ENCODE peak calls at places on chromosomes 11 and 22, in five cellular contexts. M is PC-3, U is neural progenitor cell, F is HCT116, K is mammary epithelial cell. Z is an unnamed sample. For H3K79me2, the result is how much of the 10 kb centered on the place peaks cover.

GRCh38 chr11:20260307-20260706 is 100.0 kb upstream of the DBX1 start:
- DNase-seq in U (no peak), M (no peak), F (no peak), K (no peak), Z (no peak)

GRCh38 chr11:123702137-123702536 is 39.3 kb downstream of the ZNF202 start:
- DNase-seq in U (no peak), F (no peak), K (no peak), M (no peak), Z (no peak)

GRCh38 chr22:26139320-26139719 is 29.9 kb upstream of the SEZ6L start:
- DNase-seq in M (no peak), U (no peak), F (no peak), K (peak), Z (no peak)

GRCh38 chr11:78641541-78641940 is 66.9 kb upstream of the NARS2 start:
- DNase-seq in F (no peak), U (no peak), K (no peak), M (no peak), Z (no peak)

GRCh38 chr11:15911377-15912044 is 444.8 kb downstream of the SOX6 start:
- DNase-seq in F (no peak), K (no peak), M (no peak), U (no peak), Z (no peak)

GRCh38 chr22:23763579-23764331 is 965 bp downstream of the C22orf15 start:
- DNase-seq in K (no peak), M (no peak), U (peak), F (no peak), Z (peak)

GRCh38 chr11:2156416-2157182 is 4.4 kb downstream of the INS start:
- DNase-seq in M (peak), F (no peak), K (peak), U (peak), Z (peak)

GRCh38 chr11:35712533-35712932 is 50.0 kb downstream of the TRIM44 start:
- DNase-seq in U (no peak), F (no peak), K (no peak), M (no peak), Z (no peak)

GRCh38 chr11:62577046-62577708 is 3.5 kb upstream of the EEF1G start:
- DNase-seq in U (no peak), F (no peak), K (no peak), M (no peak), Z (no peak)

GRCh38 chr11:22787565-22788162 is 41.9 kb downstream of the SVIP start:
- DNase-seq in U (peak), M (peak), F (peak), K (peak), Z (peak)

GRCh38 chr11:121578216-121579063 is 125.7 kb upstream of the SORL1-AS1 start:
- DNase-seq in U (no peak), M (no peak), F (no peak), K (no peak), Z (no peak)

GRCh38 chr11:115930276-115930675 is 426.1 kb upstream of the CADM1 start:
- DNase-seq in U (no peak), K (no peak), F (no peak), M (no peak), Z (peak)

GRCh38 chr11:100593321-100593720 is 93.8 kb upstream of the ARHGAP42 start:
- DNase-seq in F (no peak), U (no peak), K (no peak), M (no peak), Z (no peak)

GRCh38 chr22:45228401-45228754 is 12.3 kb downstream of the KIAA0930 start:
- DNase-seq in K (no peak), M (no peak), F (no peak), U (no peak), Z (no peak)

GRCh38 chr11:244376-244775 is 7.6 kb downstream of the PSMD13 start:
- DNase-seq in M (no peak), K (no peak), U (no peak), F (no peak), Z (no peak)

GRCh38 chr11:76803023-76803422 is 19.9 kb downstream of the TSKU start:
- DNase-seq in U (no peak), K (no peak), F (no peak), M (no peak), Z (no peak)

GRCh38 chr11:110184974-110185597 is 91.9 kb downstream of the ZC3H12C start:
- DNase-seq in U (no peak), K (peak), M (peak), F (peak), Z (no peak)

GRCh38 chr11:15819679-15820286 is 536.6 kb downstream of the SOX6 start:
- DNase-seq in F (peak), K (peak), M (peak), U (peak), Z (peak)

GRCh38 chr11:93236741-93237675 is 39.2 kb upstream of the SLC36A4 start:
- DNase-seq in K (peak), M (peak), F (peak), U (peak), Z (peak)

GRCh38 chr22:34414467-34415440 is 494.5 kb upstream of the LARGE1 start:
- DNase-seq in K (peak), U (peak), M (peak), F (peak), Z (peak)

GRCh38 chr11:130260080-130260627 is 54.6 kb downstream of the ZBTB44 start:
- DNase-seq in F (no peak), U (no peak), K (no peak), M (no peak), Z (no peak)

GRCh38 chr11:104925850-104926249 is 27.6 kb upstream of the CASP12 start:
- DNase-seq in M (no peak), F (no peak), U (no peak), K (no peak), Z (no peak)

GRCh38 chr11:102306817-102307814 is 10.2 kb upstream of the BIRC3 start:
- DNase-seq in U (no peak), F (no peak), K (no peak), M (no peak), Z (peak)

GRCh38 chr11:116605543-116605942 is 167.2 kb downstream of the BUD13 start:
- DNase-seq in U (peak), M (peak), F (peak), K (peak), Z (peak)

GRCh38 chr11:10076458-10077141 is 217.4 kb downstream of the SBF2 start:
- DNase-seq in M (peak), U (peak), K (peak), F (peak), Z (peak)

GRCh38 chr22:44547371-44547770 is 49.3 kb upstream of the RTL6 start:
- DNase-seq in F (no peak), U (no peak), K (no peak), M (no peak), Z (no peak)

GRCh38 chr11:101738494-101738893 is 154.7 kb upstream of the TRPC6 start:
- DNase-seq in F (no peak), K (no peak), M (no peak), U (no peak), Z (no peak)

GRCh38 chr22:28799125-28799833 is 1.1 kb downstream of the XBP1 start:
- DNase-seq in F (peak), M (peak), U (peak), K (peak), Z (peak)

GRCh38 chr22:20013382-20013871 is 3.2 kb downstream of the ARVCF start:
- DNase-seq in U (peak), K (no peak), F (no peak), M (no peak), Z (peak)
- TF ChIP-seq CTCF in U (peak), K (peak), F (peak), M (peak), Z (peak)

DNA sequence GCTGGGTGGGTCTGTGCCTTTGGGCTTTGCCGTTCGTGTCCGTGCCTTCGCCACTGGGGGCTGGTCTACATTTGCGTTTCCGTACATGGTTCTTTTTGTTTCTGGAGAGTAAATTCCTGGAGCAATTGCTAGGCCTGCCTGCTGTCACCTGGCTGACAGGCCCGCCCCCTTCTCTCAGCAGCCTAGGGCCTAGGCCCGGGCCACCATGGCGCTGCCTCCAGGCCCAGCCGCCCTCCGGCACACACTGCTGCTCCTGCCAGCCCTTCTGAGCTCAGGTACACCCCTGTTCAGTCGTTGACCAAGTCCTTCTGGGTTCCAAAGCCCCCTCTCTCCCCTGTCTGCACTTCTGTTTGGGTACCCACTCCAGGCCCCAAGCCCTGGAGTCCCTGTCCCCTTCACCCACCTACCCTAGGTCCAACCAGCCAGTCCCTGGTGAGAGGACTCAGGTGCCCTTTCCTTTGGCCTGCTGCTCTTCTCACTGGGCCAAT is 649 bp downstream of the TMEM25 start:
- DNase-seq in U (no peak), K (no peak), M (no peak), F (no peak), Z (no peak)
- H3K27ac ChIP-seq in U (no peak), K (no peak), M (no peak), F (peak), Z (no peak)

GRCh38 chr22:31184015-31184414 is 24.0 kb downstream of the RNF185 start:
- DNase-seq in U (no peak), M (no peak), K (no peak), F (no peak), Z (no peak)
- H3K79me2 ChIP-seq in U (under half), M (under half), K (under half), F (under half), Z (under half)

GRCh38 chr11:111514216-111515031 is at the start of gene HOATZ:
- DNase-seq in K (no peak), M (no peak), F (no peak), U (peak), Z (no peak)
- TF ChIP-seq CTCF in K (no peak), M (no peak), F (no peak), U (peak), Z (no peak)

GRCh38 chr11:16921019-16921418 is 93.2 kb downstream of the PLEKHA7 start:
- DNase-seq in M (no peak), F (no peak), K (no peak), U (no peak), Z (no peak)
- H3K27ac ChIP-seq in M (no peak), F (no peak), K (no peak), U (no peak), Z (no peak)

DNA sequence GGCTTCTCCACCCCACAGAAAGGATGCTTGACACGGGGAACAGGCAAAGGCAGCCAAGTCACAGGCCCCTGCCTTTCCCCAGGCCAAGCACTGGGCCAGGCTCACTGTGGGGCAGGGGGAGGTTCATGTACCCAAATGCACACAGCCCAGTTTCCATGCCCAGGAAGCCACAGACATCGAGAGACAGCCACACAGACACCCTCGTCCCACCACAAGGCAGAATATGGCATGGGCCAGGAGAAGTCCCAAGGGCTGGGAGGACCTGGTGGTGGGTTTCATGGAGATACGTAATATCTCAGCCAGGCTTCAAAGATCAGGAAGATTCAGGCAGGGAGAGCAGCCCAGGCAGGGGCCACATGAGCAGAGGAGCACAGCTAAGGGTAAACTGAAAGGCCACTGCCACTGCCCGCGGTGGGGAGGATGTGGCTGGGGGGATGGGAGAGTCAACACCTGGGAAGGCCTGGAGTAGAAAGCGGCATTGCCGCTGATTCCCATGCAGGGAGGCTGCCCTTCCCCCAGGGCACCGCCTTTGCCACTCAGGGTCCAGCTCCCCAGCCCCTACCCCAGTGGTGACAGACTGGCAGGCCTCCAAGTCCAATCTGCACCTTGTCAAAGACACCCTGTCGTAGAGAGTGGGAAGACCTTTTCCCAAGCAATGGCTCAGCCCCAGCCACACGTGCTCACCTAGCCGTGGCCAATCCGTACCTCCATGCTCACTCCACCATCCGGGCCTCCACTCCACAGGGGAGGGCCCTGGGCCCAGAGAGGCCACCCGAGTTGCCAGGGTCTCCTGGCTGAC is 2.4 kb upstream of the MFNG start:
- DNase-seq in F (no peak), M (no peak), U (no peak), K (no peak), Z (no peak)
- H3K79me2 ChIP-seq in F (under half), M (under half), U (under half), K (under half), Z (under half)

DNA sequence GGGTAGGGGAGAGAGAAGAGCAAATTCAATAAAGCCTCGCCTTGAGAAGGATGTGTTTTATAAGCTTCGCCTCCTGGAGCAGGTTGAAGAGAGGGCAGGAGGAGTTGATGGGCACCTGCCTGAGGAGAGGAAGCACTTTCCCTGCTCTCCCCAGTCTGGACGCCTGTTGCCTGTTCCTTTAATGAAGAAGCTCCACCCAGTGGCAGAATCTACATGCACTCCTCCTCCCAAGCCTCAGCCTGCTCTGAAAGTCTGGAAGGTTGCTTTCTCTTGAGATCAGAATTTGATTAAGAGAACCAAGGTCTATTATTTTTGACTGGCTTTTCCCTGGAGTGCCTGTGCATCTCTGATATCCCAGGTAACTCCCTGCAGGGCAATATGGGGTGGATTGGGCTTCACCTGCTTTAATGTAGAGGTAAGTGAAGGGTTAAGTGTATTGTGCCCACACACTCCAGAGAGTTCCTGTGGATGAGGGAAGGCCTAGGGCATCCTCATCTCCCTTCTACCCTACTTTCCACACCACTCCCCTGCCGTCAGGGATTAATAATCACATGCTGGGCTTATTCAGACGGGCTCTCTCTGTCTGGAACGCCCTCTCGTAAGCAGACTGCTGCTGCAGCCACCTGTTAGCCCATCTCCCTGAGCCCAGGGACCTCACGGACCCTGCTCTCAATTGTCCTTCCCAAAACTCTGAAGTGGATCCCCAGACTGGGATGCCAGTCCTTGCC is 22.3 kb downstream of the NTM start:
- DNase-seq in U (peak), M (peak), K (no peak), F (no peak), Z (peak)
- TF ChIP-seq CTCF in U (peak), M (no peak), K (no peak), F (no peak), Z (peak)

DNA sequence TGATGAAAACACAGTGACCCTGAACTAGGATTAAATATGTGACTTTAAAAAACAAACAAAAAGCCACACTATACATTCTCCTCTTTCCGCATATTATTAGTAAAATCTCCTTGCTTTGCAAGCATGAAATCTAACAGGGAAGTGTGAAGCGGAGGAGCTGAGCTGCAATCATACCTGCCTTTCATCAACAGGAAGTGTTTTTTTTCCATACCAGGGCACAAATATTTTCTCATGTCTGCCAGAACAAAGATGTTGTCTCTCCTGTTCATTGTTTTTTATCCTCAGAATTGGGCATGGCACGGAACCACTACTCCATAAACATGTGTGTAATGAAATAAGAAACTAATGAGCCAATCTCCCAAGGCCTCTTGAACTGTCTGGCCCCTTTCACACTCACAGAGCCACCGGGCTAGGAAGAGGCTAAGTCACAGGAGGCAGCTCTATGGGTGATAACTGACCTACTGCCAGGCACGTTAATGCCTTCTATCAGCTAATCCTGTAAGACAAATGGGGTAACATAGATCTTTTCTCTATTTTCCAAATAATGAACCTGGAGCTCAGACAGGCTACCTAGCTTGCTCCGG is 124.5 kb downstream of the ETS1 start:
- DNase-seq in K (no peak), U (peak), M (no peak), F (no peak), Z (no peak)
- H3K27ac ChIP-seq in K (no peak), U (no peak), M (no peak), F (no peak), Z (peak)

Z was measured in OCI-LY7.